ENCODE peak calls at places on chromosomes 4 and X, in nine cellular contexts. Q, C, Z, P, U, K, N, T and Y are unnamed samples.

GRCh38 chrX:74540635-74541249 is 73.7 kb downstream of the RLIM start:
- DNase-seq in Q (no peak), C (no peak), Z (no peak), P (no peak), U (no peak), K (peak; percentile 36), N (no peak), T (no peak), Y (no peak)

GRCh38 chrX:10296581-10296980 is 139.8 kb downstream of the CLCN4 start:
- DNase-seq in Q (no peak), C (no peak), Z (peak; percentile 25), P (no peak), U (no peak), K (no peak), N (no peak), T (no peak), Y (peak; percentile 82)

GRCh38 chr4:2729533-2729875 is 26.6 kb downstream of the TNIP2 start:
- DNase-seq in Q (no peak), C (no peak), Z (no peak), P (no peak), U (no peak), K (no peak), N (no peak), T (no peak), Y (no peak)

GRCh38 chr4:143186202-143186601 is 1.5 kb downstream of the USP38 start:
- DNase-seq in Q (no peak), C (no peak), Z (no peak), P (no peak), U (no peak), K (no peak), N (no peak), T (no peak), Y (peak; percentile 24)

GRCh38 chr4:29304595-29304994 is 1415.6 kb upstream of the PCDH7 start:
- DNase-seq in Q (no peak), C (no peak), Z (no peak), P (no peak), U (no peak), K (no peak), N (no peak), T (no peak), Y (peak; percentile 42)

GRCh38 chr4:77481856-77482255 is 123.8 kb upstream of the CXCL13 start:
- DNase-seq in Q (no peak), C (no peak), Z (no peak), P (no peak), U (no peak), K (no peak), N (no peak), T (no peak), Y (no peak)

GRCh38 chrX:85309717-85310116 is 65.9 kb downstream of the ZNF711 start:
- DNase-seq in Q (no peak), C (no peak), Z (no peak), P (no peak), U (no peak), K (no peak), N (no peak), T (no peak), Y (no peak)

GRCh38 chr4:113293043-113293560 is 243.6 kb downstream of the ANK2 start:
- DNase-seq in Q (no peak), C (no peak), Z (peak; percentile 30), P (no peak), U (no peak), K (no peak), N (no peak), T (no peak), Y (peak; percentile 68)

GRCh38 chrX:19616959-19617358 is 101.7 kb upstream of the MAP3K15 start:
- DNase-seq in Q (no peak), C (no peak), Z (no peak), P (no peak), U (no peak), K (no peak), N (no peak), T (no peak), Y (peak; percentile 23)

GRCh38 chr4:103152381-103152780 is 45.8 kb downstream of the CENPE start:
- DNase-seq in Q (no peak), C (no peak), Z (no peak), P (no peak), U (no peak), K (no peak), N (no peak), T (no peak), Y (no peak)

GRCh38 chr4:101418466-101418865 is 71.1 kb upstream of the PPP3CA start:
- DNase-seq in Q (no peak), C (no peak), Z (no peak), P (no peak), U (no peak), K (no peak), N (no peak), T (no peak), Y (no peak)

GRCh38 chr4:85408326-85408725 is 66.6 kb upstream of the ARHGAP24 start:
- DNase-seq in Q (no peak), C (no peak), Z (no peak), P (no peak), U (no peak), K (no peak), N (no peak), T (no peak), Y (no peak)

GRCh38 chr4:2510351-2511259 is 25.8 kb upstream of the FAM193A start:
- DNase-seq in Q (no peak), C (no peak), Z (no peak), P (no peak), U (no peak), K (no peak), N (no peak), T (no peak), Y (no peak)

GRCh38 chrX:2789569-2789968 is 37.7 kb downstream of the XG start:
- DNase-seq in Q (no peak), C (no peak), Z (no peak), P (no peak), U (no peak), K (no peak), N (no peak), T (no peak), Y (no peak)